ENCODE peak calls at places on chromosomes 7 and 10, in four cellular contexts. One of them, this sample, is unnamed.
A peak's percentile ranks its signal among the peaks of the same experiment; 100 is the strongest.

GRCh38 chr7:99108615-99109014 is 35.3 kb downstream of the SMURF1 start:
- DNase-seq in ovary: no peak
- DNase-seq in cardiac muscle cell: no peak
- DNase-seq in lower lobe of right lung: no peak
- DNase-seq in this sample: no peak

GRCh38 chr10:96090463-96090800 is 39.7 kb upstream of the ZNF518A start:
- DNase-seq in ovary: peak; percentile 10
- DNase-seq in lower lobe of right lung: no peak
- DNase-seq in cardiac muscle cell: no peak
- DNase-seq in this sample: no peak

GRCh38 chr10:34764347-34764991 is 50.6 kb downstream of the PARD3 start:
- DNase-seq in lower lobe of right lung: no peak
- DNase-seq in cardiac muscle cell: no peak
- DNase-seq in ovary: no peak
- DNase-seq in this sample: no peak

GRCh38 chr7:28378574-28379149 is 33.7 kb upstream of the CREB5 start:
- DNase-seq in lower lobe of right lung: no peak
- DNase-seq in ovary: no peak
- DNase-seq in cardiac muscle cell: no peak
- DNase-seq in this sample: no peak

GRCh38 chr7:35975851-35976454 is 175.1 kb downstream of the SEPTIN7 start:
- DNase-seq in lower lobe of right lung: no peak
- DNase-seq in ovary: no peak
- DNase-seq in cardiac muscle cell: peak; percentile 86
- DNase-seq in this sample: no peak

GRCh38 chr7:115038158-115038557 is 116.3 kb downstream of the MDFIC start:
- DNase-seq in lower lobe of right lung: no peak
- DNase-seq in ovary: no peak
- DNase-seq in cardiac muscle cell: no peak
- DNase-seq in this sample: no peak

GRCh38 chr7:119515962-119516361 is 757.0 kb upstream of the KCND2 start:
- DNase-seq in cardiac muscle cell: no peak
- DNase-seq in ovary: no peak
- DNase-seq in lower lobe of right lung: no peak
- DNase-seq in this sample: no peak

GRCh38 chr7:158324397-158325360 is 262.9 kb downstream of the PTPRN2 start:
- DNase-seq in cardiac muscle cell: no peak
- DNase-seq in lower lobe of right lung: no peak
- DNase-seq in ovary: no peak
- DNase-seq in this sample: no peak

GRCh38 chr7:37357277-37357996 is 91.2 kb downstream of the ELMO1 start:
- DNase-seq in ovary: no peak
- DNase-seq in lower lobe of right lung: no peak
- DNase-seq in cardiac muscle cell: peak; percentile 18
- DNase-seq in this sample: no peak

GRCh38 chr10:102918817-102919236 is 733 bp downstream of the CNNM2 start:
- DNase-seq in lower lobe of right lung: no peak
- DNase-seq in ovary: no peak
- DNase-seq in cardiac muscle cell: no peak
- DNase-seq in this sample: peak; percentile 32

GRCh38 chr10:88152720-88153119 is 289.3 kb downstream of the PTEN start:
- DNase-seq in ovary: no peak
- DNase-seq in lower lobe of right lung: no peak
- DNase-seq in cardiac muscle cell: no peak
- DNase-seq in this sample: no peak

GRCh38 chr7:1646957-1647891 is 22.9 kb upstream of the ELFN1 start:
- DNase-seq in ovary: no peak
- DNase-seq in cardiac muscle cell: no peak
- DNase-seq in lower lobe of right lung: peak; percentile 37
- DNase-seq in this sample: no peak

GRCh38 chr10:61857746-61858145 is 43.8 kb upstream of the ARID5B start:
- DNase-seq in cardiac muscle cell: no peak
- DNase-seq in ovary: no peak
- DNase-seq in lower lobe of right lung: no peak
- DNase-seq in this sample: no peak

GRCh38 chr7:158816995-158817394 is 12.3 kb downstream of the ESYT2 start:
- DNase-seq in ovary: no peak
- DNase-seq in lower lobe of right lung: peak; percentile 73
- DNase-seq in cardiac muscle cell: no peak
- DNase-seq in this sample: peak; percentile 39

GRCh38 chr7:7719235-7719634 is 828 bp upstream of the RPA3 start:
- DNase-seq in lower lobe of right lung: no peak
- DNase-seq in ovary: no peak
- DNase-seq in cardiac muscle cell: no peak
- DNase-seq in this sample: peak; percentile 7

GRCh38 chr10:84537447-84537931 is 209.1 kb downstream of the CCSER2 start:
- DNase-seq in ovary: peak; percentile 35
- DNase-seq in cardiac muscle cell: peak; percentile 90
- DNase-seq in lower lobe of right lung: peak; percentile 60
- DNase-seq in this sample: peak; percentile 61

GRCh38 chr10:3095373-3096139 is 28.2 kb downstream of the PFKP start:
- DNase-seq in ovary: no peak
- DNase-seq in lower lobe of right lung: no peak
- DNase-seq in cardiac muscle cell: no peak
- DNase-seq in this sample: no peak

GRCh38 chr7:107969856-107970255 is 33.1 kb downstream of the LAMB1 start:
- DNase-seq in ovary: no peak
- DNase-seq in cardiac muscle cell: no peak
- DNase-seq in lower lobe of right lung: no peak
- DNase-seq in this sample: no peak
- H3K4me1 ChIP-seq in ovary: peaks cover 7% of the 10 kb centered on the region
- H3K4me1 ChIP-seq in cardiac muscle cell: peaks cover 26% of the 10 kb centered on the region
- H3K4me1 ChIP-seq in lower lobe of right lung: peaks cover 43% of the 10 kb centered on the region
- H3K4me1 ChIP-seq in this sample: no peaks in the 10 kb centered on the region

DNA sequence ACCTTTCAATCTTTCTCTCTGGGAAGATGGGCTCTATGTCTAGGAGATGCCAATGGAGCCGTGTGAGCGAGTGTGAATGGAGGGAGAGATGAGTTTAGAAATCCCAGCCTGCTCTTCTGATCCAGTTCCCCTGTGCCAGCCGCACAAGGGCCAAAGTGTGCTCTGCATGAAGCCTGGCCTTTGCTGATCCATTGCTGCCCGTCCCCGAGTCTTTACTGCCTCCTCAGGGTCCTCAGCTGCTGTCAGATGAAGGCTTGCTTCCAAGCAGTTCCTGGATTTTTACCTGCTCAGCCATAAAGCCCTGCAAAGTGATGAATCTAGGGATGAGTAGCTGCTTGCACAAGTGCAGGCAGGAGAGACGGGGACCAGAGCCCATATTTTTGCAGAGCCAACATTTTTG is 115.9 kb downstream of the ZMIZ1 start:
- DNase-seq in ovary: no peak
- DNase-seq in lower lobe of right lung: no peak
- DNase-seq in cardiac muscle cell: no peak
- DNase-seq in this sample: no peak
- H3K4me1 ChIP-seq in ovary: peaks cover 63% of the 10 kb centered on the region
- H3K4me1 ChIP-seq in lower lobe of right lung: peaks cover 100% of the 10 kb centered on the region
- H3K4me1 ChIP-seq in cardiac muscle cell: peaks cover 80% of the 10 kb centered on the region
- H3K4me1 ChIP-seq in this sample: no peaks in the 10 kb centered on the region

DNA sequence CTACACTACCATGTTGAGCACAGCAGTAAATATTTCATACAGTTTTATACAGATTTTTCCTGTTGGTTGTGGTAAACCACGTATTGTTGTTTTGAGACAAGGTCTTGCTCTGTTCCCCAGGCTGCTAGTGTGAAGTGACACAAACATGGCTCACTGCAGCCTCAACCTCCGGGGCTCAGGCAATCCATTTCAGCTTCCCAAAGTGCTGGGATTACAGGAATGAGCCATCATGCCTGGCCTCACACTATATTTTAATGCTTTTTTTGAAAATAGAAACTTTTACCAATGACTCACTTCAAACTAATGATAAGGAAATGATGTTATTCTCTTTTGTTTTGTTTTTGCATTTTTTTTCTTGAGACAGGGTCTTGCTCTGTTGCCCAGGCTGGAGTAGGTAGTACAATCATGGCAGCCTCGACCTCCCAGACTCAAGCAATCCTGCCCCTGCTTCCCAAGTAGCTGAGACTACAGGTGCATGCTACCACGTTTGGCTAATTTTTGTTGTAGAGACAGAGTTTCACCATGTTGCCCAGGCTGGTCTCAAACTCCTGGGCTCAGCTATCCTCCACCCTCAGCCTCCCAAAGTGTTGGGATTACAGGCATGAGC is 210.6 kb downstream of the TPST1 start:
- DNase-seq in ovary: no peak
- DNase-seq in lower lobe of right lung: no peak
- DNase-seq in cardiac muscle cell: no peak
- DNase-seq in this sample: no peak
- H3K4me1 ChIP-seq in ovary: peaks cover 1% of the 10 kb centered on the region
- H3K4me1 ChIP-seq in lower lobe of right lung: peaks cover 11% of the 10 kb centered on the region
- H3K4me1 ChIP-seq in cardiac muscle cell: no peaks in the 10 kb centered on the region
- H3K4me1 ChIP-seq in this sample: no peaks in the 10 kb centered on the region

GRCh38 chr10:28365840-28366239 is 63.0 kb upstream of the MPP7 start:
- DNase-seq in lower lobe of right lung: no peak
- DNase-seq in ovary: no peak
- DNase-seq in cardiac muscle cell: no peak
- DNase-seq in this sample: no peak

GRCh38 chr10:28367419-28367818 is 64.6 kb upstream of the MPP7 start:
- DNase-seq in ovary: no peak
- DNase-seq in lower lobe of right lung: no peak
- DNase-seq in cardiac muscle cell: no peak
- DNase-seq in this sample: no peak

GRCh38 chr10:28370107-28370835 is 67.4 kb upstream of the MPP7 start:
- DNase-seq in cardiac muscle cell: no peak
- DNase-seq in lower lobe of right lung: no peak
- DNase-seq in ovary: no peak
- DNase-seq in this sample: no peak

GRCh38 chr10:28367865-28368541 is 65.1 kb upstream of the MPP7 start:
- DNase-seq in cardiac muscle cell: no peak
- DNase-seq in lower lobe of right lung: peak; percentile 61
- DNase-seq in ovary: no peak
- DNase-seq in this sample: peak; percentile 84

DNA sequence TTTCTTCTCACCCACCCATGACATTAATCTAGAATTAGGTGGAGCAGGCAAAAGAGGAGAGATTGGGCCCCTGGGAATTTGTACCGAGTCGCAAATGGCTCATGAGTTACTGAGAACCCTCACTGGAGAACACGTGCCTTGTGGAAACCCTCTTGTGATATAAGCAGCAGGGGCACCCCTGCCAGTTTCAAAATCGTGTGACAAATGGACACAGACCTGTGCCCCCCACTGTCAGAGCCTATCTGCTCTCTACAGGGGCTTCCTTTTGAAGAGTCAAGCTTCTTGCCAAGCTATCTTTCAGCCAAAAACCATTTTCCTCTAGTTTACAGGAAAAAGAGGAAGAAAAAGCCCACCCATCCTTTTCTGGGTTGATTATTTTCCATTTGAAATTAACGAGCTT is 64.1 kb upstream of the MPP7 start:
- DNase-seq in cardiac muscle cell: no peak
- DNase-seq in lower lobe of right lung: no peak
- DNase-seq in ovary: no peak
- DNase-seq in this sample: no peak
- H3K4me1 ChIP-seq in cardiac muscle cell: no peaks in the 10 kb centered on the region
- H3K4me1 ChIP-seq in lower lobe of right lung: peaks cover 16% of the 10 kb centered on the region
- H3K4me1 ChIP-seq in ovary: no peaks in the 10 kb centered on the region
- H3K4me1 ChIP-seq in this sample: peaks cover 54% of the 10 kb centered on the region

GRCh38 chr10:86344714-86345161 is 21.9 kb downstream of the GRID1 start:
- DNase-seq in cardiac muscle cell: no peak
- DNase-seq in ovary: no peak
- DNase-seq in lower lobe of right lung: peak; percentile 41
- DNase-seq in this sample: no peak
- H3K4me1 ChIP-seq in cardiac muscle cell: peaks cover 3% of the 10 kb centered on the region
- H3K4me1 ChIP-seq in ovary: no peaks in the 10 kb centered on the region
- H3K4me1 ChIP-seq in lower lobe of right lung: peaks cover 19% of the 10 kb centered on the region
- H3K4me1 ChIP-seq in this sample: no peaks in the 10 kb centered on the region

DNA sequence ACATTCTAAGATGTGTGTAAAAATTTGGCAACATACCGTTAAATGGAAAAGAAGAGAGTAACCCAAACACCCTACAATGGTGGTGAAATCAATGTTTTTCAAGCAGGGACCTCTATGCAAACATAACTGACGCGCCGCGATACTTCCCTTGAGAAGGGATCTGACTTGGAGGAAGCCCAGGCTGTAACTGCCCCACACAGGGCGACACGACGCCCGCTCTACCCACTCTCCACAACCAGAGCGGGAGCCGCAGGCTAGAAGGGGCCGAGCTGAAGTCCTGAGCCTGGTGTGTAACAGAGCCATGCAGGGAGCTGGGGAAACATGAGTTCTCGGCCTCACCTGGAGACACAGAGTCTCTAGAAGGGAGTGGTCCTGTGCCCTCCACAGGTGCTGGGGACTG is 120.2 kb downstream of the FAM53B start:
- DNase-seq in ovary: no peak
- DNase-seq in cardiac muscle cell: no peak
- DNase-seq in lower lobe of right lung: no peak
- DNase-seq in this sample: no peak
- H3K4me1 ChIP-seq in ovary: peaks cover 23% of the 10 kb centered on the region
- H3K4me1 ChIP-seq in cardiac muscle cell: peaks cover 21% of the 10 kb centered on the region
- H3K4me1 ChIP-seq in lower lobe of right lung: peaks cover 48% of the 10 kb centered on the region
- H3K4me1 ChIP-seq in this sample: peaks cover 35% of the 10 kb centered on the region

GRCh38 chr10:71587941-71588573 is 131.5 kb downstream of the C10orf105 start:
- DNase-seq in cardiac muscle cell: no peak
- DNase-seq in ovary: no peak
- DNase-seq in lower lobe of right lung: no peak
- DNase-seq in this sample: no peak
- H3K4me1 ChIP-seq in cardiac muscle cell: no peaks in the 10 kb centered on the region
- H3K4me1 ChIP-seq in ovary: no peaks in the 10 kb centered on the region
- H3K4me1 ChIP-seq in lower lobe of right lung: peaks cover 11% of the 10 kb centered on the region
- H3K4me1 ChIP-seq in this sample: no peaks in the 10 kb centered on the region

GRCh38 chr7:55133630-55134392 is 115.0 kb downstream of the EGFR start:
- DNase-seq in lower lobe of right lung: no peak
- DNase-seq in cardiac muscle cell: peak; percentile 20
- DNase-seq in ovary: no peak
- DNase-seq in this sample: no peak

GRCh38 chr7:55132890-55133551 is 114.2 kb downstream of the EGFR start:
- DNase-seq in cardiac muscle cell: no peak
- DNase-seq in ovary: no peak
- DNase-seq in lower lobe of right lung: no peak
- DNase-seq in this sample: no peak

GRCh38 chr7:55130554-55131198 is 111.9 kb downstream of the EGFR start:
- DNase-seq in cardiac muscle cell: no peak
- DNase-seq in lower lobe of right lung: no peak
- DNase-seq in ovary: peak; percentile 70
- DNase-seq in this sample: no peak

GRCh38 chr7:55131421-55131929 is 112.7 kb downstream of the EGFR start:
- DNase-seq in lower lobe of right lung: no peak
- DNase-seq in ovary: no peak
- DNase-seq in cardiac muscle cell: no peak
- DNase-seq in this sample: no peak

GRCh38 chr7:55132550-55132889 is 113.7 kb downstream of the EGFR start:
- DNase-seq in lower lobe of right lung: no peak
- DNase-seq in ovary: no peak
- DNase-seq in cardiac muscle cell: no peak
- DNase-seq in this sample: no peak
- H3K4me1 ChIP-seq in lower lobe of right lung: peaks cover 73% of the 10 kb centered on the region
- H3K4me1 ChIP-seq in ovary: peaks cover 19% of the 10 kb centered on the region
- H3K4me1 ChIP-seq in cardiac muscle cell: no peaks in the 10 kb centered on the region
- H3K4me1 ChIP-seq in this sample: no peaks in the 10 kb centered on the region

This sample was measured in naive thymus-derived CD4-positive, alpha-beta T cell.